ENCODE peak calls at places on chromosome 5, in eight cellular contexts. L is activated CD8-positive, alpha-beta memory T cell treated with anti-CD3 and anti-CD28 coated beads for 1 hour; I is A172; C is activated naive CD4-positive, alpha-beta T cell treated with Interleukin-2 at 50 U/mL for 16 hours; Z is colonic mucosa; R is SJSA1; O is activated CD4-positive, alpha-beta T cell treated with anti-CD3 and anti-CD28 coated beads, Interleukin-2, amount 10 ng/mL, durations not matched to agents 7 days and 5 days; H is fibroblast of pulmonary artery. W is an unnamed sample.

GRCh38 chr5:113000466-113000865 is 23.9 kb downstream of the DCP2 start:
- DNase-seq in L (no peak), I (no peak), C (no peak), Z (no peak), R (no peak), O (no peak), H (no peak), W (no peak)

GRCh38 chr5:154077692-154078091 is 38.9 kb downstream of the MFAP3 start:
- DNase-seq in L (no peak), I (peak), C (no peak), Z (no peak), R (no peak), O (no peak), H (peak), W (no peak)

GRCh38 chr5:53376853-53377252 is 103.6 kb upstream of the FST start:
- DNase-seq in L (no peak), I (no peak), C (no peak), Z (no peak), R (no peak), O (no peak), H (no peak), W (no peak)

GRCh38 chr5:142215915-142216681 is 107.5 kb downstream of the NDFIP1 start:
- DNase-seq in L (no peak), I (peak), C (no peak), Z (peak), R (peak), O (no peak), H (peak), W (no peak)

GRCh38 chr5:68225188-68225910 is 9.8 kb downstream of the PIK3R1 start:
- DNase-seq in L (no peak), I (no peak), C (no peak), Z (peak), R (no peak), O (no peak), H (peak), W (no peak)

GRCh38 chr5:132477784-132478497 is 12.6 kb downstream of the IRF1 start:
- DNase-seq in L (no peak), I (no peak), C (no peak), Z (peak), R (no peak), O (no peak), H (no peak), W (no peak)

GRCh38 chr5:78706825-78707224 is 58.3 kb upstream of the LHFPL2 start:
- DNase-seq in L (no peak), I (peak), C (no peak), Z (no peak), R (no peak), O (no peak), H (peak), W (no peak)

GRCh38 chr5:61768692-61769281 is 436.7 kb downstream of the ZSWIM6 start:
- DNase-seq in L (no peak), I (peak), C (no peak), Z (peak), R (peak), O (no peak), H (peak), W (no peak)

GRCh38 chr5:92364986-92365550 is 982.0 kb upstream of the ARRDC3 start:
- DNase-seq in L (no peak), I (no peak), C (no peak), Z (no peak), R (no peak), O (no peak), H (peak), W (no peak)

GRCh38 chr5:74251106-74252032 is 389.2 kb downstream of the ENC1 start:
- DNase-seq in L (no peak), I (peak), C (no peak), Z (peak), R (peak), O (no peak), H (peak), W (no peak)

GRCh38 chr5:73797142-73797530 is 171.1 kb downstream of the ARHGEF28 start:
- DNase-seq in L (no peak), I (peak), C (no peak), Z (no peak), R (no peak), O (no peak), H (peak), W (no peak)

GRCh38 chr5:168174376-168174775 is 117.1 kb upstream of the WWC1 start:
- DNase-seq in L (no peak), I (peak), C (no peak), Z (no peak), R (no peak), O (no peak), H (peak), W (no peak)

GRCh38 chr5:10536511-10536910 is 27.4 kb upstream of the ANKRD33B start:
- DNase-seq in L (no peak), I (no peak), C (no peak), Z (no peak), R (no peak), O (no peak), H (no peak), W (no peak)

GRCh38 chr5:31995011-31995410 is 179.1 kb downstream of the GOLPH3 start:
- DNase-seq in L (no peak), I (no peak), C (no peak), Z (no peak), R (no peak), O (no peak), H (no peak), W (no peak)

GRCh38 chr5:115978779-115979178 is 16.5 kb downstream of the LVRN start:
- DNase-seq in L (no peak), I (no peak), C (no peak), Z (no peak), R (no peak), O (no peak), H (no peak), W (no peak)

GRCh38 chr5:127053049-127053448 is 20.3 kb downstream of the C5orf63 start:
- DNase-seq in L (no peak), I (no peak), C (no peak), Z (no peak), R (no peak), O (no peak), H (no peak), W (no peak)

GRCh38 chr5:88778736-88779135 is 104.2 kb downstream of the MEF2C start:
- DNase-seq in L (no peak), I (no peak), C (no peak), Z (no peak), R (peak), O (no peak), H (no peak), W (no peak)

GRCh38 chr5:60185230-60186104 is 291.9 kb upstream of the PDE4D start:
- DNase-seq in L (no peak), I (no peak), C (no peak), Z (no peak), R (no peak), O (no peak), H (no peak), W (no peak)

GRCh38 chr5:157487358-157487757 is 27.3 kb downstream of the NIPAL4 start:
- DNase-seq in L (no peak), I (no peak), C (no peak), Z (no peak), R (no peak), O (peak), H (no peak), W (peak)

GRCh38 chr5:37921452-37921851 is 81.6 kb upstream of the GDNF start:
- DNase-seq in L (no peak), I (no peak), C (no peak), Z (no peak), R (no peak), O (no peak), H (no peak), W (no peak)